ENCODE peak calls at places on chromosomes 12 and 14, in ten cellular contexts. U is central memory CD4-positive, alpha-beta T cell; W is activated CD8-positive, alpha-beta memory T cell treated with anti-CD3 and anti-CD28 coated beads, Interleukin-2, amount 10 ng/mL, durations not matched to agents 7 days and 5 days; K is tibial artery; G is MM.1S; R is activated naive CD8-positive, alpha-beta T cell treated with anti-CD3 and anti-CD28 coated beads, Interleukin-2, amount 10 ng/mL, durations not matched to agents 7 days and 5 days; N is globus pallidus; J is mammary epithelial cell; F is NCI-H510A treated with DMSO at 0.1 percent for 48 hours; P is dorsolateral prefrontal cortex. E is an unnamed sample.

GRCh38 chr14:98651042-98651441 is 621.0 kb downstream of the BCL11B start:
- DNase-seq in F (no peak), J (no peak), N (no peak), K (no peak), W (no peak), P (no peak), G (no peak), R (no peak), U (no peak), E (no peak)

GRCh38 chr12:19893514-19893913 is 454.2 kb downstream of the AEBP2 start:
- DNase-seq in G (peak), F (no peak), P (no peak), U (no peak), J (peak), W (no peak), K (no peak), R (no peak), N (no peak), E (no peak)

GRCh38 chr12:113425960-113426453 is 3.8 kb downstream of the SDSL start:
- DNase-seq in F (no peak), R (no peak), U (no peak), G (no peak), P (no peak), J (no peak), K (no peak), N (no peak), W (no peak), E (no peak)

GRCh38 chr12:88715673-88716072 is 135.4 kb upstream of the KITLG start:
- DNase-seq in N (no peak), K (no peak), R (no peak), W (no peak), J (no peak), G (no peak), F (no peak), U (no peak), P (no peak), E (no peak)

GRCh38 chr12:109131522-109132050 is 15.2 kb downstream of the ACACB start:
- DNase-seq in G (no peak), W (no peak), F (no peak), K (peak), J (no peak), N (no peak), R (no peak), U (no peak), P (no peak), E (no peak)

GRCh38 chr14:105472496-105472991 is 2.1 kb upstream of the CRIP2 start:
- DNase-seq in W (no peak), J (no peak), G (no peak), R (no peak), P (no peak), F (no peak), N (no peak), U (no peak), K (peak), E (no peak)

GRCh38 chr12:64193045-64193444 is 29.1 kb downstream of the KICS2 start:
- DNase-seq in K (no peak), F (no peak), G (no peak), N (no peak), W (no peak), J (no peak), P (no peak), R (no peak), U (no peak), E (no peak)

GRCh38 chr12:104668274-104668718 is 211.5 kb downstream of the CHST11 start:
- DNase-seq in R (no peak), G (no peak), N (peak), K (no peak), W (no peak), F (peak), U (no peak), P (no peak), J (no peak), E (no peak)

GRCh38 chr12:48779869-48780268 is 9.0 kb downstream of the ADCY6 start:
- DNase-seq in G (no peak), J (no peak), W (no peak), F (no peak), R (no peak), U (no peak), N (no peak), K (peak), P (no peak), E (no peak)

GRCh38 chr12:124298685-124299410 is 4.0 kb downstream of the RFLNA start:
- DNase-seq in U (no peak), K (no peak), G (no peak), J (no peak), F (no peak), N (no peak), W (no peak), P (no peak), R (no peak), E (no peak)

E was measured in activated CD8-positive, alpha-beta T cell treated with anti-CD3 and anti-CD28 coated beads, Interleukin-2, amount 10 ng/mL, durations not matched to agents 7 days and 5 days.